ENCODE peak calls at places on chromosomes 16 and 17, in six cellular contexts. F is stomach; X is CD8-positive, alpha-beta T cell; K is effector memory CD4-positive, alpha-beta T cell; M is psoas muscle; S is mesendoderm. P is an unnamed sample.

GRCh38 chr17:68954146-68954971 is 833 bp downstream of the ABCA8 start:
- DNase-seq in F (no peak), X (no peak), K (no peak), M (no peak), S (no peak), P (no peak)

GRCh38 chr17:56798916-56799315 is 34.8 kb downstream of the C17orf67 start:
- DNase-seq in F (no peak), X (no peak), K (no peak), M (no peak), S (peak; percentile 73), P (no peak)

GRCh38 chr16:6427621-6428020 is 905.0 kb upstream of the RBFOX1 start:
- DNase-seq in F (no peak), X (no peak), K (no peak), M (no peak), S (no peak), P (no peak)

GRCh38 chr17:1937461-1937860 is 87.7 kb downstream of the RTN4RL1 start:
- DNase-seq in F (no peak), X (no peak), K (no peak), M (no peak), S (no peak), P (no peak)

GRCh38 chr16:1613240-1613639 is 1.1 kb downstream of the CRAMP1 start:
- DNase-seq in F (no peak), X (no peak), K (no peak), M (no peak), S (peak; percentile 22), P (no peak)

GRCh38 chr16:2520784-2521577 is 810 bp downstream of the AMDHD2 start:
- DNase-seq in F (peak; percentile 50), X (peak; percentile 62), K (peak; percentile 68), M (peak; percentile 67), S (peak; percentile 68), P (no peak)

GRCh38 chr17:81460856-81461460 is 51.6 kb downstream of the ACTG1 start:
- DNase-seq in F (peak; percentile 84), X (no peak), K (no peak), M (no peak), S (no peak), P (no peak)

GRCh38 chr16:71282943-71283342 is 6.3 kb downstream of the CMTR2 start:
- DNase-seq in F (no peak), X (no peak), K (no peak), M (no peak), S (no peak), P (no peak)

GRCh38 chr16:27241658-27242057 is 26.9 kb downstream of the NSMCE1 start:
- DNase-seq in F (peak; percentile 10), X (no peak), K (no peak), M (no peak), S (no peak), P (no peak)

GRCh38 chr16:6643083-6643686 is 689.5 kb upstream of the RBFOX1 start:
- DNase-seq in F (peak; percentile 47), X (peak; percentile 2), K (peak; percentile 0), M (no peak), S (peak; percentile 59), P (no peak)

GRCh38 chr17:45394913-45395568 is 37.6 kb downstream of the ARHGAP27 start:
- DNase-seq in F (peak; percentile 63), X (no peak), K (no peak), M (peak; percentile 82), S (peak; percentile 95), P (peak; percentile 83)

GRCh38 chr16:9012848-9013507 is 49.3 kb upstream of the USP7 start:
- DNase-seq in F (no peak), X (no peak), K (no peak), M (no peak), S (peak; percentile 87), P (peak; percentile 64)

GRCh38 chr16:54275956-54276355 is 10.6 kb downstream of the IRX3 start:
- DNase-seq in F (no peak), X (no peak), K (no peak), M (no peak), S (no peak), P (no peak)

GRCh38 chr17:35714988-35715387 is 16.5 kb upstream of the RASL10B start:
- DNase-seq in F (no peak), X (no peak), K (no peak), M (no peak), S (no peak), P (no peak)

GRCh38 chr16:81745704-81746558 is 33.2 kb upstream of the PLCG2 start:
- DNase-seq in F (peak; percentile 71), X (peak; percentile 46), K (peak; percentile 52), M (peak; percentile 75), S (peak; percentile 70), P (peak; percentile 76)

GRCh38 chr17:65754641-65755040 is 193.2 kb upstream of the AXIN2 start:
- DNase-seq in F (no peak), X (no peak), K (no peak), M (no peak), S (no peak), P (no peak)

GRCh38 chr17:19328441-19329061 is 34.0 kb downstream of the B9D1 start:
- DNase-seq in F (no peak), X (no peak), K (no peak), M (no peak), S (no peak), P (no peak)

GRCh38 chr16:13021996-13022395 is 120.6 kb downstream of the SHISA9 start:
- DNase-seq in F (no peak), X (no peak), K (no peak), M (no peak), S (no peak), P (no peak)

GRCh38 chr17:16491703-16492612 is at the start of gene LRRC75A:
- DNase-seq in F (peak; percentile 59), X (peak; percentile 18), K (peak; percentile 27), M (peak; percentile 71), S (peak; percentile 58), P (peak; percentile 75)

GRCh38 chr16:69381231-69381630 is 4.6 kb downstream of the TERF2 start:
- DNase-seq in F (no peak), X (no peak), K (no peak), M (no peak), S (no peak), P (no peak)

GRCh38 chr17:27502526-27503324 is 46.5 kb downstream of the KSR1 start:
- DNase-seq in F (no peak), X (no peak), K (no peak), M (no peak), S (no peak), P (peak; percentile 31)

GRCh38 chr17:27496971-27497370 is 40.7 kb downstream of the KSR1 start:
- DNase-seq in F (no peak), X (no peak), K (no peak), M (no peak), S (no peak), P (no peak)

GRCh38 chr17:27497696-27498095 is 41.4 kb downstream of the KSR1 start:
- DNase-seq in F (no peak), X (no peak), K (no peak), M (no peak), S (no peak), P (no peak)

GRCh38 chr17:27498615-27499316 is 42.5 kb downstream of the KSR1 start:
- DNase-seq in F (no peak), X (no peak), K (no peak), M (no peak), S (no peak), P (no peak)

GRCh38 chr17:27499451-27500265 is 43.4 kb downstream of the KSR1 start:
- DNase-seq in F (no peak), X (no peak), K (no peak), M (no peak), S (no peak), P (no peak)
- H3K4me1 ChIP-seq in F (peaks cover 6% of the 10 kb centered on the region), X (no peaks in the 10 kb centered on the region), K (no peaks in the 10 kb centered on the region), M (peaks cover 17% of the 10 kb centered on the region), S (peaks cover 4% of the 10 kb centered on the region), P (peaks cover 5% of the 10 kb centered on the region)

DNA sequence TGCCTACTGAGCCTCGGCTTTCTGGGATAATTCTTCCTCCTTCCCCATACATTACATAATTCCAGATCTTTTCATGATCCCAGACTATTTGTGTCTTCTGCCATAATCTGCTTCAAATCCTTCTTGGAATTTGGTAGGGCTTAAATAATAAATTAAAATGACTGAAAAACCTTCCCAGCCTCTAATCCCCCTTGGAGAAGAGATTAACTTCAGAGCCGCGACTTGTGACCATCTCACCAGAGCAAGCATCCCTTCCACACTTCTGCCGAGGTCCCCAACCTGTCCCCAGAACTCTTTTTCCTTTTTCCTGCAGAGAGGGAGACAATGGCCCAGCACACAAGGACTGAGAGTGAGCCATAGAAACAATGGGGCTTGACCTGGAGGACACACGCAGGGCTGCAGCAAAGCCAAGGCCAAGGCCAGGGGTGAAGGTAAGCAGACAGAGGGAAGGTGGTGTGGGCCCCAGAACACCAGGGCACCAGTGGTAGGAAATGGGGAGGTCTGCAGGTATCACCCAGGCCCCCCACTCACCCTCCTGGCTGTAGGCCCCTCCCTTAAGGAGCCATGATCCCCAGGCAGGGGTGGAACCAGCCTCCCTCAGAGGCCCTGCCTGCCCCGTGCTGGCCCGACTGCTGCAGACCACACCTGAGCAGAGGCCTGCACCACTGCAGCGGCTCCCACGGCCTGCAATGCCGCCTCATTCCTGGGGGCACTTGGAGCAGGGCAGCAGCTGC is 9.6 kb upstream of the BCAR1 start:
- DNase-seq in F (no peak), X (no peak), K (no peak), M (no peak), S (no peak), P (no peak)
- H3K27ac ChIP-seq in F (no peak overlapping the region), X (no peak overlapping the region), K (no peak overlapping the region), M (peak overlapping the region; percentile 99), S (no peak overlapping the region), P (no peak overlapping the region)

GRCh38 chr17:29565643-29566472 is 979 bp downstream of the ABHD15 start:
- DNase-seq in F (peak; percentile 59), X (no peak), K (peak; percentile 37), M (peak; percentile 61), S (peak; percentile 73), P (peak; percentile 46)

GRCh38 chr17:29566473-29567361 is at the start of gene ABHD15:
- DNase-seq in F (peak; percentile 79), X (no peak), K (peak; percentile 53), M (peak; percentile 76), S (peak; percentile 47), P (peak; percentile 78)

GRCh38 chr17:29569245-29569950 is 897 bp downstream of the TP53I13 start:
- DNase-seq in F (no peak), X (no peak), K (no peak), M (peak; percentile 51), S (peak; percentile 38), P (no peak)

GRCh38 chr17:29568331-29569244 is at the start of gene TP53I13:
- DNase-seq in F (peak; percentile 91), X (peak; percentile 71), K (peak; percentile 82), M (peak; percentile 91), S (peak; percentile 91), P (peak; percentile 93)

GRCh38 chr17:29567362-29568330 is 809 bp upstream of the ABHD15 start:
- DNase-seq in F (peak; percentile 73), X (peak; percentile 57), K (peak; percentile 65), M (peak; percentile 87), S (peak; percentile 72), P (peak; percentile 84)
- H3K4me1 ChIP-seq in F (peaks cover 33% of the 10 kb centered on the region), X (peaks cover 27% of the 10 kb centered on the region), K (peaks cover 26% of the 10 kb centered on the region), M (peaks cover 14% of the 10 kb centered on the region), S (peaks cover 4% of the 10 kb centered on the region), P (peaks cover 39% of the 10 kb centered on the region)

DNA sequence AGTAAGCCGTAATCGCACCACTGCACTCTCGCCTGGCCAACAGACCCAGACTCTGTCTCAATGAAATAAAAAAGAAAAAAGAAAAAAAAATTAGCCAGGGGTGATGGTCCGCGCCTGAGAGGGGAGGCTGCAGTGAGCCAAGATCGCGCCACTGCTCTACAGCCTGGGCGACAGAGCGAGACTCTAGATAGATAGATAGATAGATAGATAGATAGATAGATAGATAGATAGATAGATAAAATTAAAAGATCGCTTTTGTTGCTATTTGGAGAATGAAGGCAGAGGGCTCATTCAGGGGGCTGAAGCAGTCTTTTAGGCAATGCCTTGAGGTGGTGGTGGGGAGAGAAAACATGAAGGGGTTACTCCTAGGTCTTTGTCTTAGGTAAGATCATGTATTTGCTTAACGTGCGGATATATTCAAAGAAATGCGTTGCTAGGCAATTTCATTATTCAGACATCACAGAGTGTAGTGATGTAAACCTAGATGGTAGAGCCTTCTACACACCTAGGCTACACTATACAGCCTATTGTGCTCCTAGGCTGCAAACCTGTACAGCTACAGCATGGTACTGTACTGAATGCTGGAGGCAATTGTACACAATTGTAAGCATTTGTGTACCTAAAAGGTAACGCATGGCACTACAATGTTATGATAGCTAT is 4.3 kb upstream of the HES7 start:
- DNase-seq in F (no peak), X (no peak), K (no peak), M (peak; percentile 8), S (no peak), P (no peak)
- H3K27ac ChIP-seq in F (no peak overlapping the region), X (no peak overlapping the region), K (no peak overlapping the region), M (no peak overlapping the region), S (no peak overlapping the region), P (no peak overlapping the region)

P was measured in heart left ventricle.